ENCODE peak calls at places on chromosomes 16 and 17, in five cellular contexts. I, X, O, Q and B are unnamed samples.
A peak's percentile ranks its signal among the peaks of the same experiment; 100 is the strongest.

GRCh38 chr17:41421116-41421515 is 3.3 kb downstream of the KRT37 start:
- DNase-seq in I (no peak), X (no peak), O (no peak), Q (no peak), B (no peak)

GRCh38 chr17:32503251-32504165 is 16.7 kb downstream of the CDK5R1 start:
- DNase-seq in I (no peak), X (no peak), O (peak; percentile 65), Q (peak; percentile 59), B (no peak)

GRCh38 chr17:20085283-20085875 is 76.2 kb downstream of the SPECC1 start:
- DNase-seq in I (no peak), X (no peak), O (no peak), Q (no peak), B (no peak)

GRCh38 chr17:75059369-75060345 is 12.6 kb downstream of the KCTD2 start:
- DNase-seq in I (peak; percentile 40), X (no peak), O (no peak), Q (no peak), B (no peak)

GRCh38 chr16:22117666-22118065 is 25.3 kb downstream of the VWA3A start:
- DNase-seq in I (no peak), X (no peak), O (no peak), Q (no peak), B (no peak)

GRCh38 chr17:38671939-38672720 is 2.6 kb downstream of the EPOP start:
- DNase-seq in I (no peak), X (no peak), O (no peak), Q (no peak), B (no peak)

GRCh38 chr17:38894276-38894675 is 24.4 kb downstream of the LASP1 start:
- DNase-seq in I (no peak), X (no peak), O (no peak), Q (no peak), B (no peak)

GRCh38 chr17:284676-285355 is 67.8 kb downstream of the RPH3AL start:
- DNase-seq in I (no peak), X (no peak), O (no peak), Q (no peak), B (no peak)

GRCh38 chr17:10292057-10292931 is 80.5 kb downstream of the MYH13 start:
- DNase-seq in I (no peak), X (no peak), O (peak; percentile 16), Q (no peak), B (no peak)

GRCh38 chr16:34078697-34079096 is 619.3 kb downstream of the TP53TG3F start:
- DNase-seq in I (no peak), X (no peak), O (no peak), Q (no peak), B (no peak)

GRCh38 chr17:19904924-19905323 is 37.2 kb upstream of the ULK2 start:
- DNase-seq in I (peak; percentile 28), X (no peak), O (no peak), Q (no peak), B (no peak)

GRCh38 chr16:55418586-55418985 is 60.4 kb upstream of the MMP2 start:
- DNase-seq in I (no peak), X (no peak), O (no peak), Q (no peak), B (no peak)

GRCh38 chr16:85220125-85220839 is 108.0 kb upstream of the CIBAR2 start:
- DNase-seq in I (peak; percentile 49), X (no peak), O (no peak), Q (no peak), B (no peak)

GRCh38 chr17:31226373-31226772 is 70.7 kb downstream of the OMG start:
- DNase-seq in I (no peak), X (no peak), O (no peak), Q (no peak), B (peak; percentile 22)

GRCh38 chr16:27774779-27775178 is 224.8 kb downstream of the KATNIP start:
- DNase-seq in I (no peak), X (no peak), O (no peak), Q (no peak), B (no peak)

GRCh38 chr17:64777413-64778101 is 115.5 kb upstream of the SMURF2 start:
- DNase-seq in I (peak; percentile 29), X (no peak), O (no peak), Q (no peak), B (no peak)

GRCh38 chr16:84836234-84836647 is 16.5 kb downstream of the CRISPLD2 start:
- DNase-seq in I (no peak), X (no peak), O (no peak), Q (no peak), B (no peak)

GRCh38 chr17:48985436-48986245 is 11.5 kb upstream of the IGF2BP1 start:
- DNase-seq in I (no peak), X (no peak), O (no peak), Q (no peak), B (no peak)

GRCh38 chr17:30415491-30415890 is 36.8 kb downstream of the CPD start:
- DNase-seq in I (no peak), X (no peak), O (no peak), Q (no peak), B (no peak)

GRCh38 chr16:88688013-88688778 is 1.9 kb upstream of the SNAI3 start:
- DNase-seq in I (no peak), X (no peak), O (no peak), Q (no peak), B (no peak)

GRCh38 chr17:63437287-63438091 is 8.6 kb downstream of the CYB561 start:
- DNase-seq in I (no peak), X (no peak), O (no peak), Q (no peak), B (no peak)

GRCh38 chr17:57329380-57330214 is 73.3 kb downstream of the MSI2 start:
- DNase-seq in I (no peak), X (no peak), O (no peak), Q (no peak), B (no peak)

GRCh38 chr16:63592852-63593251 is 1529.0 kb downstream of the CDH11 start:
- DNase-seq in I (no peak), X (no peak), O (no peak), Q (no peak), B (no peak)

GRCh38 chr16:48347980-48348379 is 37.2 kb downstream of the SIAH1 start:
- DNase-seq in I (no peak), X (no peak), O (no peak), Q (no peak), B (no peak)

GRCh38 chr17:6374761-6375312 is 60.1 kb downstream of the AIPL1 start:
- DNase-seq in I (no peak), X (peak; percentile 49), O (no peak), Q (no peak), B (no peak)

GRCh38 chr17:1673041-1673790 is 11.5 kb downstream of the PRPF8 start:
- DNase-seq in I (no peak), X (no peak), O (no peak), Q (no peak), B (no peak)

GRCh38 chr17:67054011-67054591 is 9.7 kb downstream of the CACNG1 start:
- DNase-seq in I (no peak), X (no peak), O (no peak), Q (no peak), B (no peak)

GRCh38 chr17:27319536-27320221 is 25.8 kb downstream of the WSB1 start:
- DNase-seq in I (peak; percentile 58), X (no peak), O (no peak), Q (no peak), B (no peak)

GRCh38 chr17:6638046-6638908 is 2.2 kb downstream of the KIAA0753 start:
- DNase-seq in I (no peak), X (no peak), O (no peak), Q (no peak), B (no peak)

GRCh38 chr17:18187816-18188761 is 4.5 kb downstream of the ALKBH5 start:
- DNase-seq in I (no peak), X (no peak), O (no peak), Q (no peak), B (no peak)

GRCh38 chr16:66516808-66517585 is 32.9 kb downstream of the TK2 start:
- DNase-seq in I (peak; percentile 92), X (peak; percentile 47), O (peak; percentile 88), Q (peak; percentile 75), B (peak; percentile 93)

GRCh38 chr17:60154616-60155426 is 5.0 kb downstream of the CA4 start:
- DNase-seq in I (no peak), X (no peak), O (no peak), Q (no peak), B (no peak)

GRCh38 chr16:77353587-77354263 is 81.1 kb downstream of the ADAMTS18 start:
- DNase-seq in I (no peak), X (no peak), O (no peak), Q (no peak), B (no peak)

GRCh38 chr16:10871157-10871991 is 5.6 kb upstream of the CIITA start:
- DNase-seq in I (no peak), X (peak; percentile 35), O (peak; percentile 27), Q (no peak), B (peak; percentile 45)

GRCh38 chr17:65472602-65473001 is 88.8 kb downstream of the AXIN2 start:
- DNase-seq in I (no peak), X (no peak), O (no peak), Q (no peak), B (no peak)

GRCh38 chr17:70168044-70168978 is 1.0 kb upstream of the KCNJ2 start:
- DNase-seq in I (peak; percentile 74), X (no peak), O (peak; percentile 6), Q (no peak), B (no peak)

GRCh38 chr16:1173778-1174451 is 21.0 kb downstream of the CACNA1H start:
- DNase-seq in I (no peak), X (no peak), O (no peak), Q (no peak), B (no peak)

GRCh38 chr16:81492307-81492706 is 47.7 kb downstream of the CMIP start:
- DNase-seq in I (no peak), X (no peak), O (no peak), Q (no peak), B (no peak)

GRCh38 chr17:51115179-51115578 is 5.5 kb downstream of the SPAG9 start:
- DNase-seq in I (no peak), X (no peak), O (no peak), Q (no peak), B (no peak)

GRCh38 chr16:8572063-8572918 is 18.0 kb downstream of the TMEM114 start:
- DNase-seq in I (no peak), X (no peak), O (no peak), Q (no peak), B (no peak)